ENCODE peak calls at places on chromosomes 5 and 9, in five cellular contexts. E is K562, M is HepG2, D is H1, C is GM12878. R is an unnamed sample.

GRCh38 chr5:75668988-75669760 is 48.1 kb downstream of the POC5 start:
- DNase-seq in C (peak), E (peak), D (no peak), M (peak), R (no peak)

GRCh38 chr9:17653947-17654346 is 75.1 kb downstream of the SH3GL2 start:
- DNase-seq in M (no peak), C (no peak), E (no peak), D (no peak), R (no peak)

GRCh38 chr5:55021465-55021864 is 2.6 kb upstream of the GZMK start:
- DNase-seq in E (no peak), D (no peak), M (no peak), C (no peak), R (no peak)

GRCh38 chr5:27328480-27328879 is 290.1 kb upstream of the CDH9 start:
- DNase-seq in E (no peak), C (no peak), D (no peak), M (peak), R (no peak)

GRCh38 chr5:2739360-2740050 is 12.0 kb downstream of the IRX2 start:
- DNase-seq in E (no peak), D (no peak), C (no peak), M (no peak), R (peak)

GRCh38 chr5:53674114-53674513 is 113.7 kb downstream of the NDUFS4 start:
- DNase-seq in M (no peak), E (no peak), C (no peak), D (no peak), R (no peak)

GRCh38 chr5:62684310-62684709 is 105.7 kb downstream of the LRRC70 start:
- DNase-seq in M (no peak), E (no peak), C (no peak), D (no peak), R (no peak)

GRCh38 chr5:166330061-166330460 is 1961.4 kb upstream of the WWC1 start:
- DNase-seq in M (no peak), E (no peak), D (no peak), C (no peak), R (no peak)

GRCh38 chr5:14127587-14127986 is 15.6 kb upstream of the TRIO start:
- DNase-seq in C (no peak), D (no peak), M (no peak), E (no peak), R (no peak)

GRCh38 chr9:125513634-125514413 is 193.2 kb downstream of the MAPKAP1 start:
- DNase-seq in C (peak), D (no peak), E (no peak), M (peak), R (no peak)

GRCh38 chr5:168238422-168238821 is 53.0 kb upstream of the WWC1 start:
- DNase-seq in M (no peak), D (no peak), E (no peak), C (no peak), R (no peak)

GRCh38 chr5:18527017-18527416 is 892.8 kb downstream of the TAF11L14 start:
- DNase-seq in M (no peak), D (no peak), E (no peak), C (no peak), R (no peak)

GRCh38 chr5:128163991-128164390 is 80.4 kb downstream of the SLC12A2 start:
- DNase-seq in E (no peak), C (no peak), M (no peak), D (no peak), R (no peak)

GRCh38 chr9:77708416-77708815 is 60.3 kb upstream of the GNA14 start:
- DNase-seq in E (no peak), M (no peak), D (no peak), C (no peak), R (no peak)

GRCh38 chr9:78921341-78921740 is 624.4 kb downstream of the PSAT1 start:
- DNase-seq in M (no peak), D (no peak), E (no peak), C (no peak), R (no peak)

GRCh38 chr5:72441861-72442540 is 65.2 kb downstream of the ZNF366 start:
- DNase-seq in M (no peak), D (no peak), E (no peak), C (no peak), R (no peak)

GRCh38 chr5:115194671-115195070 is 25.0 kb upstream of the TRIM36 start:
- DNase-seq in C (no peak), E (no peak), D (no peak), M (peak), R (no peak)

GRCh38 chr5:60161340-60161934 is 267.9 kb upstream of the PDE4D start:
- DNase-seq in M (peak), D (no peak), C (peak), E (no peak), R (no peak)

GRCh38 chr5:160508780-160509361 is 87.2 kb downstream of the PTTG1 start:
- DNase-seq in E (peak), M (peak), C (peak), D (peak), R (peak)

GRCh38 chr5:136036991-136037705 is 8.4 kb downstream of the TGFBI start:
- DNase-seq in M (no peak), E (no peak), C (peak), D (no peak), R (no peak)

GRCh38 chr5:142740474-142740873 is 29.7 kb upstream of the ARHGAP26 start:
- DNase-seq in M (peak), D (no peak), E (no peak), C (no peak), R (no peak)

GRCh38 chr9:126334626-126335621 is 8.3 kb downstream of the MVB12B start:
- DNase-seq in M (peak), D (no peak), C (no peak), E (no peak), R (no peak)

GRCh38 chr5:133365326-133365725 is 247.0 kb downstream of the FSTL4 start:
- DNase-seq in D (peak), M (no peak), C (no peak), E (peak), R (peak)
- TF ChIP-seq ATF2 in D (no peak), M (no peak), C (no peak), E (no peak), R (no peak)

GRCh38 chr5:141040093-141040762 is 10.9 kb upstream of the PCDHB1 start:
- DNase-seq in D (peak), M (no peak), C (no peak), E (no peak), R (peak)
- TF ChIP-seq ATF2 in D (no peak), M (no peak), C (no peak), E (no peak), R (no peak)

GRCh38 chr9:35611230-35611797 is 6.3 kb downstream of the TESK1 start:
- DNase-seq in D (no peak), C (no peak), M (peak), E (peak), R (peak)
- TF ChIP-seq ATF2 in D (no peak), C (no peak), M (no peak), E (no peak), R (no peak)

DNA sequence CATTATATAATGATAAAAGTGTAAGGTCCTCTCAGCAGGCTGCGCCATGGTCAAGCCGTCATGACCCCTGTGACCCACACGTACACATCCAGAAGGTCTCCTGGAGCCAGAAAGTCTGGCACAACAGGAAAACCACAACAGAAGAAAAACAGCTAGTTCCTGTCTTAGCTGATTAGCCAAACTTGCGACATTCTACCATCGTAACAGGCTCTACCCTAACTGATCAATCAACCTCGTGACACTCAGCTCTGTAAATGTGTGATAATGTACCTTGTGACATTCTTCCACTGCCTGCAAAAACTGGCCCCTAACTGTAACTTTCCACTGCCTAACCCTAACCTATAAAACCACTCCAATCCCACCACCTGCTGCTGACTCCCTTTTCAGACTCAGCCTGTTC is 316.4 kb upstream of the TUSC1 start:
- DNase-seq in E (no peak), M (no peak), C (no peak), D (no peak), R (no peak)
- TF ChIP-seq ATF2 in E (no peak), M (no peak), C (no peak), D (no peak), R (no peak)

GRCh38 chr5:10596310-10596703 is 32.4 kb downstream of the ANKRD33B start:
- DNase-seq in M (no peak), E (no peak), D (no peak), C (no peak), R (no peak)

GRCh38 chr5:10593531-10594181 is 29.8 kb downstream of the ANKRD33B start:
- DNase-seq in C (no peak), M (no peak), E (no peak), D (no peak), R (no peak)

GRCh38 chr5:10595678-10596309 is 31.9 kb downstream of the ANKRD33B start:
- DNase-seq in E (no peak), D (no peak), C (no peak), M (peak), R (no peak)

GRCh38 chr5:10595305-10595677 is 31.4 kb downstream of the ANKRD33B start:
- DNase-seq in C (no peak), D (no peak), E (no peak), M (no peak), R (no peak)

DNA sequence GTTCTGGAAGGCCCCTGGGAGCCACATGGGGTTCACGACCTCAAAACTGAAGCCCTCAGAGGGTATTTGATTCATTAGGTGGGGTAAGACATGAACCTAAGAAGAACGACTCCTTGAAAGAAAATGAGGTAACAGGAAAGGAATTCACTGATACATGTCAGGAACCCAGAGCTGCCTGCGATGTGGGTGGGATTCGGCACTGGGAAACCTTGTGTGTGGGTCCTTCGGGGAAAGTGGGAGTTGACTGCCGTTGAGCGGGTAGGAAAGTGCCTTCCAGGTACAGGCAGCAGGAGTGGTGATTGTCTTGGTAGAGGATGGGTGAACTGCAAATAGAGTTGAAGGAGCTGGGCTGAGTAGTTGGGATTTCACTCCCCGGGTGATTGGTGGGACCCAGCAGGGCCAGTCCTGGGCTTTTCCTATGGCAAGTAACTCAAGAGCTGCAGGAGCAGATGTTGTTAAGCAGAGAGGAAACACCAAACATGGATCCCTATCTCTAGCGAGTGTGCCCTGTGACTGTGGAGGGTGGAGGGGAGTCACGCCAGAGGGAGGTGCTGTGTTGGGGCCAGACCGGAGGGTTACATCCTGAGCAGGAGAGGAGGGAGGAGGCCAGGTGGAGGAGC is 30.8 kb downstream of the ANKRD33B start:
- DNase-seq in C (no peak), D (no peak), M (no peak), E (no peak), R (no peak)
- TF ChIP-seq ATF2 in C (no peak), D (no peak), M (no peak), E (no peak), R (no peak)

GRCh38 chr5:36717131-36717530 is 110.7 kb downstream of the SLC1A3 start:
- DNase-seq in D (no peak), E (no peak), M (no peak), C (no peak), R (no peak)

GRCh38 chr5:36721664-36722063 is 115.3 kb downstream of the SLC1A3 start:
- DNase-seq in C (no peak), D (no peak), E (no peak), M (no peak), R (no peak)

GRCh38 chr5:36720688-36721087 is 114.3 kb downstream of the SLC1A3 start:
- DNase-seq in C (no peak), M (no peak), D (no peak), E (no peak), R (no peak)

GRCh38 chr5:36722913-36723312 is 116.5 kb downstream of the SLC1A3 start:
- DNase-seq in D (no peak), E (no peak), M (no peak), C (peak), R (no peak)

DNA sequence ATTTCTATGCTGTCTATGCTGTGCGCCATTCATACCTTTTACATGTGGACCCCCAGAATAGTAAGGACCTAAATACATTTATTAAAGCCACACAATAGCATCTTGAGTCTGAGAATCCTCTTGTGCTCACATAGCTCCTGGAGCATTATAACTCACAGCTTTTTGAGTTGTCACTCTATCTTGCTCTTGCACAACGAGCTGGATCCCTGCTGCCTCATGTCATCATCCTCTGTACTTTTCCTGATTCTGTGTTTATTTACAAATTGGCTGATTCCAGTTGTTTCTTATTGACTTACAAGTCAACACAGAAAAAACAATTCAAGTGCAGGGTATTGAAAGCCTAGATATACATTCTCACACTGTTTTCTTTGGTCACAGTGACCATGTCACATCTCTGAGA is 112.9 kb downstream of the SLC1A3 start:
- DNase-seq in C (no peak), D (no peak), E (no peak), M (no peak), R (no peak)
- TF ChIP-seq ATF2 in C (no peak), D (no peak), E (no peak), M (no peak), R (no peak)

R was measured in WTC11.